ENCODE peak calls at places on chromosomes 3 and 15, in five cellular contexts. X is right cardiac atrium; O is CD8-positive, alpha-beta memory T cell; R is mesendoderm; E is upper lobe of right lung. G is an unnamed sample.

GRCh38 chr15:80547264-80547663 is 143.1 kb downstream of the ARNT2 start:
- DNase-seq in E (no peak), R (no peak), O (no peak), X (no peak), G (no peak)

GRCh38 chr3:27278391-27279055 is 90.7 kb downstream of the NEK10 start:
- DNase-seq in E (no peak), X (no peak), O (no peak), R (no peak), G (no peak)

GRCh38 chr15:81337241-81337640 is 13.3 kb upstream of the STARD5 start:
- DNase-seq in E (no peak), O (no peak), X (no peak), R (no peak), G (no peak)

GRCh38 chr3:124207077-124207476 is 215.2 kb upstream of the ROPN1 start:
- DNase-seq in R (no peak), O (no peak), E (no peak), X (no peak), G (no peak)

GRCh38 chr15:52649686-52650085 is 29.5 kb downstream of the ATOSA start:
- DNase-seq in X (no peak), E (no peak), O (no peak), R (no peak), G (no peak)

GRCh38 chr3:104556372-104557078 is 810.2 kb upstream of the ALCAM start:
- DNase-seq in E (no peak), X (no peak), O (no peak), R (peak; percentile 20), G (no peak)

GRCh38 chr3:164730810-164731209 is 347.5 kb downstream of the SI start:
- DNase-seq in O (no peak), R (peak; percentile 49), E (no peak), X (peak; percentile 39), G (no peak)

GRCh38 chr3:31821118-31821517 is 159.9 kb downstream of the OSBPL10 start:
- DNase-seq in X (no peak), E (no peak), R (no peak), O (no peak), G (no peak)

GRCh38 chr15:40045572-40046217 is 6.7 kb upstream of the SRP14 start:
- DNase-seq in R (peak; percentile 84), E (no peak), X (no peak), O (no peak), G (peak; percentile 45)

GRCh38 chr3:1855836-1856235 is 242.8 kb upstream of the CNTN4 start:
- DNase-seq in R (no peak), E (no peak), X (no peak), O (no peak), G (no peak)

GRCh38 chr3:131543714-131544113 is 40.9 kb upstream of the MRPL3 start:
- DNase-seq in O (no peak), R (peak; percentile 55), E (no peak), X (peak; percentile 80), G (peak; percentile 84)

GRCh38 chr3:62669161-62669560 is 206.1 kb downstream of the CADPS start:
- DNase-seq in E (no peak), X (no peak), O (no peak), R (no peak), G (no peak)

GRCh38 chr15:84833447-84833846 is 16.3 kb downstream of the ALPK3 start:
- DNase-seq in X (no peak), O (no peak), R (no peak), E (no peak), G (no peak)

GRCh38 chr3:185120126-185120525 is 32.7 kb downstream of the C3orf70 start:
- DNase-seq in R (no peak), E (no peak), X (no peak), O (no peak), G (no peak)
- H3K27me3 ChIP-seq in R (no peaks in the 10 kb centered on the region), E (no peaks in the 10 kb centered on the region), X (no peaks in the 10 kb centered on the region), O (no peaks in the 10 kb centered on the region), G (no peaks in the 10 kb centered on the region)

DNA sequence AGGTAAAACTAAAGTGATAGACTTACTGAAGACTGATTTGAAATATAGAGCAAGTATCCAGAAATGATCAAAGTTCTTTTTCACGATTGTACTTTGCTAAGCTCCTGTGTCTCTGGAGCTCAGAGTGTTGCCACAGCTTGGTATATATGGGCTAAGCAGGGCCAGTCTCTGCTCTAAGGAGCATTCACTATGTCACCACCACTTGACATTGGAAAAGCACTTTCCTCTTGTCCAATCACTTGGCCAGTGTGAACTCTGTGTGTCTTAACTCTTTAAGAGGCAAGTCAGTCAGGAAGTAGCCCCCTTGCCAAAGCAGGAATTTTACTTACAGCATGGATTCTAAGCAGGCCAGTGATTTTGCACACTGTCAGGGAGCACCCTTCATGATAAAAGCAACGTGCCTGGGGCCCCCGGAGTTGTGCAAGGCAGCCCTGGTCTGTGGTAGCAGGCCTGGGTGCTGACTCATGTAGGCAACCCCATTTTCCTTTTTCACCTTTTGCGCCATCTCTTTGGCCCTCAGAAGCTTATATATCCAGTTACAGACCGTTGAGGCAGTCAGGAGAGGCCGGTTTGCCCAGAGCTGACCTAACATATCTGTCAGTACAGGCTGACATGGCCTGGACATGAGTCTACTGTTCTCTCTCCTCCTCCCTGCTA is 73.0 kb downstream of the HCN4 start:
- DNase-seq in X (no peak), E (no peak), R (no peak), O (no peak), G (no peak)
- H3K27ac ChIP-seq in X (no peak overlapping the region), E (no peak overlapping the region), R (no peak overlapping the region), O (no peak overlapping the region), G (no peak overlapping the region)

GRCh38 chr15:70195171-70195807 is 97.6 kb upstream of the TLE3 start:
- DNase-seq in O (no peak), X (no peak), E (no peak), R (no peak), G (peak; percentile 56)

GRCh38 chr15:70195808-70196304 is 98.1 kb upstream of the TLE3 start:
- DNase-seq in E (peak; percentile 72), X (peak; percentile 94), O (no peak), R (no peak), G (peak; percentile 93)

GRCh38 chr15:70193734-70194133 is 96.0 kb upstream of the TLE3 start:
- DNase-seq in X (no peak), E (no peak), R (no peak), O (no peak), G (peak; percentile 52)

GRCh38 chr15:70192490-70192889 is 94.8 kb upstream of the TLE3 start:
- DNase-seq in X (no peak), O (no peak), R (no peak), E (no peak), G (peak; percentile 25)

GRCh38 chr15:70194266-70194665 is 96.5 kb upstream of the TLE3 start:
- DNase-seq in X (no peak), O (no peak), E (no peak), R (no peak), G (peak; percentile 24)
- H3K27me3 ChIP-seq in X (no peaks in the 10 kb centered on the region), O (no peaks in the 10 kb centered on the region), E (no peaks in the 10 kb centered on the region), R (no peaks in the 10 kb centered on the region), G (no peaks in the 10 kb centered on the region)

GRCh38 chr3:149038322-149038721 is 47.0 kb downstream of the GYG1 start:
- DNase-seq in R (no peak), O (no peak), E (no peak), X (no peak), G (no peak)

GRCh38 chr3:149044329-149045083 is 41.8 kb downstream of the HLTF start:
- DNase-seq in R (no peak), E (no peak), X (no peak), O (no peak), G (no peak)

GRCh38 chr3:149037684-149038083 is 46.3 kb downstream of the GYG1 start:
- DNase-seq in R (no peak), X (no peak), E (no peak), O (no peak), G (no peak)

GRCh38 chr3:149042766-149043386 is 43.5 kb downstream of the HLTF start:
- DNase-seq in R (no peak), E (no peak), O (no peak), X (no peak), G (no peak)
- H3K27ac ChIP-seq in R (no peak overlapping the region), E (no peak overlapping the region), O (no peak overlapping the region), X (no peak overlapping the region), G (no peak overlapping the region)

GRCh38 chr3:184277366-184277765 is 1.5 kb downstream of the ECE2 start:
- DNase-seq in X (no peak), E (no peak), O (no peak), R (no peak), G (no peak)
- H3K27me3 ChIP-seq in X (no peaks in the 10 kb centered on the region), E (peaks cover 26% of the 10 kb centered on the region), O (peaks cover 12% of the 10 kb centered on the region), R (peaks cover 11% of the 10 kb centered on the region), G (peaks cover 14% of the 10 kb centered on the region)